ENCODE peak calls at places on chromosomes 2 and 18, in ten cellular contexts. X, E, N, H, O, J, T, Q, L and P are unnamed samples.
A peak's percentile ranks its signal among the peaks of the same experiment; 100 is the strongest.

GRCh38 chr2:199379251-199379650 is 78.5 kb downstream of the SATB2 start:
- DNase-seq in J (no peak), T (no peak), E (no peak), L (no peak), N (peak; percentile 1), H (no peak), X (no peak), O (no peak), Q (no peak), P (no peak)

GRCh38 chr2:50856112-50856511 is 175.8 kb downstream of the NRXN1 start:
- DNase-seq in N (no peak), L (no peak), T (no peak), H (no peak), J (no peak), X (no peak), Q (no peak), O (no peak), E (no peak), P (no peak)

GRCh38 chr2:23146011-23146410 is 239.0 kb upstream of the KLHL29 start:
- DNase-seq in H (no peak), Q (no peak), J (no peak), O (no peak), T (no peak), N (no peak), L (no peak), X (no peak), E (no peak), P (no peak)

GRCh38 chr2:238081561-238081960 is 18.6 kb upstream of the ESPNL start:
- DNase-seq in O (no peak), Q (no peak), X (no peak), L (no peak), H (no peak), T (no peak), N (no peak), E (no peak), J (no peak), P (peak; percentile 63)

GRCh38 chr18:77020561-77020960 is 112.0 kb downstream of the MBP start:
- DNase-seq in E (no peak), Q (no peak), H (peak; percentile 59), T (no peak), L (no peak), X (no peak), J (no peak), N (no peak), O (no peak), P (no peak)

GRCh38 chr18:12659904-12660605 is 2.1 kb upstream of the SPIRE1 start:
- DNase-seq in J (peak; percentile 58), N (no peak), L (peak; percentile 74), O (no peak), T (peak; percentile 45), Q (peak; percentile 35), X (no peak), E (peak; percentile 47), H (peak; percentile 75), P (no peak)

GRCh38 chr2:23249348-23249747 is 135.6 kb upstream of the KLHL29 start:
- DNase-seq in E (no peak), H (peak; percentile 68), L (no peak), O (no peak), N (no peak), X (no peak), T (no peak), J (no peak), Q (no peak), P (peak; percentile 95)

GRCh38 chr2:39932198-39932597 is 153.1 kb upstream of the THUMPD2 start:
- DNase-seq in N (no peak), E (no peak), Q (no peak), X (no peak), O (no peak), J (no peak), T (no peak), H (no peak), L (no peak), P (no peak)

GRCh38 chr18:44896817-44897216 is 216.1 kb downstream of the SETBP1 start:
- DNase-seq in T (no peak), O (no peak), X (no peak), E (no peak), L (no peak), J (no peak), H (no peak), N (peak; percentile 95), Q (peak; percentile 46), P (no peak)